ENCODE peak calls at places on chromosomes 3 and 15, in nine cellular contexts. One of them, this sample, is unnamed.

GRCh38 chr15:91894606-91895005 is 41.1 kb downstream of the SLCO3A1 start:
- DNase-seq in neural crest cell: no peak
- DNase-seq in fibroblast of villous mesenchyme: no peak
- DNase-seq in RWPE2: no peak
- DNase-seq in cardiac fibroblast: no peak
- DNase-seq in activated CD8-positive, alpha-beta T cell treated with anti-CD3 and anti-CD28 coated beads for 36 hours: no peak
- DNase-seq in lower leg skin: no peak
- DNase-seq in HFFc6: no peak
- DNase-seq in uterus: no peak
- DNase-seq in this sample: no peak

GRCh38 chr15:52653451-52653964 is 25.7 kb downstream of the ATOSA start:
- DNase-seq in neural crest cell: no peak
- DNase-seq in uterus: no peak
- DNase-seq in RWPE2: no peak
- DNase-seq in activated CD8-positive, alpha-beta T cell treated with anti-CD3 and anti-CD28 coated beads for 36 hours: no peak
- DNase-seq in lower leg skin: no peak
- DNase-seq in fibroblast of villous mesenchyme: peak
- DNase-seq in cardiac fibroblast: peak
- DNase-seq in HFFc6: peak
- DNase-seq in this sample: no peak

GRCh38 chr15:99967841-99968371 is 234.7 kb upstream of the LYSMD4 start:
- DNase-seq in activated CD8-positive, alpha-beta T cell treated with anti-CD3 and anti-CD28 coated beads for 36 hours: no peak
- DNase-seq in cardiac fibroblast: peak
- DNase-seq in RWPE2: peak
- DNase-seq in uterus: no peak
- DNase-seq in lower leg skin: peak
- DNase-seq in HFFc6: no peak
- DNase-seq in neural crest cell: no peak
- DNase-seq in fibroblast of villous mesenchyme: no peak
- DNase-seq in this sample: peak

GRCh38 chr3:135920275-135920674 is 45.3 kb upstream of the PPP2R3A start:
- DNase-seq in RWPE2: no peak
- DNase-seq in fibroblast of villous mesenchyme: no peak
- DNase-seq in uterus: no peak
- DNase-seq in activated CD8-positive, alpha-beta T cell treated with anti-CD3 and anti-CD28 coated beads for 36 hours: no peak
- DNase-seq in cardiac fibroblast: no peak
- DNase-seq in lower leg skin: no peak
- DNase-seq in neural crest cell: no peak
- DNase-seq in HFFc6: no peak
- DNase-seq in this sample: no peak

GRCh38 chr15:39957481-39957880 is 23.6 kb downstream of the EIF2AK4 start:
- DNase-seq in uterus: no peak
- DNase-seq in RWPE2: no peak
- DNase-seq in activated CD8-positive, alpha-beta T cell treated with anti-CD3 and anti-CD28 coated beads for 36 hours: no peak
- DNase-seq in cardiac fibroblast: no peak
- DNase-seq in lower leg skin: no peak
- DNase-seq in HFFc6: no peak
- DNase-seq in fibroblast of villous mesenchyme: peak
- DNase-seq in neural crest cell: no peak
- DNase-seq in this sample: no peak

GRCh38 chr3:193391902-193392301 is 13.3 kb upstream of the ATP13A5 start:
- DNase-seq in HFFc6: no peak
- DNase-seq in RWPE2: no peak
- DNase-seq in uterus: no peak
- DNase-seq in lower leg skin: no peak
- DNase-seq in neural crest cell: no peak
- DNase-seq in activated CD8-positive, alpha-beta T cell treated with anti-CD3 and anti-CD28 coated beads for 36 hours: no peak
- DNase-seq in cardiac fibroblast: no peak
- DNase-seq in fibroblast of villous mesenchyme: no peak
- DNase-seq in this sample: no peak

GRCh38 chr3:68173230-68173629 is 518.8 kb upstream of the SUCLG2 start:
- DNase-seq in cardiac fibroblast: no peak
- DNase-seq in neural crest cell: no peak
- DNase-seq in lower leg skin: no peak
- DNase-seq in RWPE2: no peak
- DNase-seq in HFFc6: no peak
- DNase-seq in fibroblast of villous mesenchyme: no peak
- DNase-seq in uterus: no peak
- DNase-seq in activated CD8-positive, alpha-beta T cell treated with anti-CD3 and anti-CD28 coated beads for 36 hours: no peak
- DNase-seq in this sample: no peak

GRCh38 chr3:50623840-50624474 is 7.0 kb downstream of the MAPKAPK3 start:
- DNase-seq in fibroblast of villous mesenchyme: no peak
- DNase-seq in uterus: no peak
- DNase-seq in HFFc6: no peak
- DNase-seq in RWPE2: no peak
- DNase-seq in cardiac fibroblast: peak
- DNase-seq in lower leg skin: no peak
- DNase-seq in neural crest cell: no peak
- DNase-seq in activated CD8-positive, alpha-beta T cell treated with anti-CD3 and anti-CD28 coated beads for 36 hours: peak
- DNase-seq in this sample: no peak

GRCh38 chr3:155236473-155236872 is 57.0 kb downstream of the STRIT1 start:
- DNase-seq in cardiac fibroblast: no peak
- DNase-seq in activated CD8-positive, alpha-beta T cell treated with anti-CD3 and anti-CD28 coated beads for 36 hours: no peak
- DNase-seq in uterus: no peak
- DNase-seq in lower leg skin: no peak
- DNase-seq in fibroblast of villous mesenchyme: no peak
- DNase-seq in HFFc6: no peak
- DNase-seq in RWPE2: no peak
- DNase-seq in neural crest cell: no peak
- DNase-seq in this sample: no peak

GRCh38 chr3:178246004-178246403 is 290.2 kb upstream of the KCNMB2 start:
- DNase-seq in fibroblast of villous mesenchyme: no peak
- DNase-seq in activated CD8-positive, alpha-beta T cell treated with anti-CD3 and anti-CD28 coated beads for 36 hours: no peak
- DNase-seq in uterus: no peak
- DNase-seq in cardiac fibroblast: no peak
- DNase-seq in RWPE2: no peak
- DNase-seq in lower leg skin: no peak
- DNase-seq in neural crest cell: no peak
- DNase-seq in HFFc6: no peak
- DNase-seq in this sample: no peak

GRCh38 chr3:115321396-115321795 is 174.3 kb upstream of the ZBTB20 start:
- DNase-seq in lower leg skin: no peak
- DNase-seq in neural crest cell: no peak
- DNase-seq in HFFc6: peak
- DNase-seq in RWPE2: no peak
- DNase-seq in cardiac fibroblast: peak
- DNase-seq in uterus: no peak
- DNase-seq in activated CD8-positive, alpha-beta T cell treated with anti-CD3 and anti-CD28 coated beads for 36 hours: no peak
- DNase-seq in fibroblast of villous mesenchyme: peak
- DNase-seq in this sample: no peak

GRCh38 chr3:88003115-88003755 is 55.6 kb downstream of the CGGBP1 start:
- DNase-seq in fibroblast of villous mesenchyme: peak
- DNase-seq in neural crest cell: peak
- DNase-seq in lower leg skin: no peak
- DNase-seq in uterus: no peak
- DNase-seq in activated CD8-positive, alpha-beta T cell treated with anti-CD3 and anti-CD28 coated beads for 36 hours: no peak
- DNase-seq in HFFc6: peak
- DNase-seq in cardiac fibroblast: peak
- DNase-seq in RWPE2: no peak
- DNase-seq in this sample: no peak

GRCh38 chr15:33313491-33313890 is 2.7 kb downstream of the RYR3 start:
- DNase-seq in cardiac fibroblast: no peak
- DNase-seq in fibroblast of villous mesenchyme: no peak
- DNase-seq in neural crest cell: no peak
- DNase-seq in lower leg skin: no peak
- DNase-seq in uterus: no peak
- DNase-seq in HFFc6: no peak
- DNase-seq in activated CD8-positive, alpha-beta T cell treated with anti-CD3 and anti-CD28 coated beads for 36 hours: no peak
- DNase-seq in RWPE2: no peak
- DNase-seq in this sample: no peak

DNA sequence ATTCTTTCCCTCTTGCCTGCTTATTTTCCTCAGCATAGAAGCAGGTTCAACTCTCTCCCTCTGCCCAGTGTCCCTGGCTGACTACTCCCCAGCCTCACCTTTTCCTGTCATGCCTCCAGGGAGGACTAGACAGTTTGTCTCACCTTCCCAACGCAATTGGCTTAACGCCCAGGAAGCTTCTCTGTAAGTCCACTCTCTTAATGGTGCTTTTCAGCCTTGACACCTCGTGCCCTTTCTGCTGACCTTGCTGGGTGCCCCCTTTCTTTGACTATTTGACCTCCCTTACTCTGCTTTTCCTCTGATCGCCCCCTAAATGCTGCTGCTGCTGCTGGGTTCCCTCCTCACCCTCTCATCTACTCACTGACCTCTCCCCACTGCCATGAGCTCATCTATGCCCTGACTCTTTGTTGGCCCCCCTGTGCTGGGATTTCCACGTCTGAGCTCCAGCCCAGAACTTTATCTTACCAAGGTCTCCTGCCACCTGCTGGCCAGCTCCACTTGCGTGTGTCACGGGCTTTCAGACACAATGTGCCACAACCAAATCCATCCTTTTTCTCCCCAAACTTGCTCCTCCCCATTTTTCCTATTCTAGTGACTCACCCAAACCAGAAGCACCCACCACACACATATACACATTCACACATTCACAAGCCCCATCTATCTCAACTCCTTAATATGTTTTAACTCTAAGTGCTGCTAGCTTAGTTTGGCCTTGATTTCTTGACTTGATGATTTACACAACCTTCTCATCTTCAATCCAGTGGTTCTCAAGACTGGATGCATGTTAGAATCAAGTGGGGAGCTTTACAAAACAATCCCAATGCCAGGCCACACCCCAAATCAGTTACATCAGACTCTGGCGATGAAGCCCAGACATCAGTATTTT is 16.6 kb downstream of the EPB42 start:
- DNase-seq in HFFc6: peak
- DNase-seq in lower leg skin: peak
- DNase-seq in cardiac fibroblast: peak
- DNase-seq in RWPE2: no peak
- DNase-seq in fibroblast of villous mesenchyme: peak
- DNase-seq in activated CD8-positive, alpha-beta T cell treated with anti-CD3 and anti-CD28 coated beads for 36 hours: peak
- DNase-seq in uterus: no peak
- DNase-seq in neural crest cell: peak
- DNase-seq in this sample: peak
- TF ChIP-seq CTCF in HFFc6: peak
- TF ChIP-seq CTCF in lower leg skin: no peak
- TF ChIP-seq CTCF in cardiac fibroblast: peak
- TF ChIP-seq CTCF in RWPE2: peak
- TF ChIP-seq CTCF in fibroblast of villous mesenchyme: peak
- TF ChIP-seq CTCF in activated CD8-positive, alpha-beta T cell treated with anti-CD3 and anti-CD28 coated beads for 36 hours: peak
- TF ChIP-seq CTCF in uterus: peak
- TF ChIP-seq CTCF in neural crest cell: peak
- TF ChIP-seq CTCF in this sample: peak

DNA sequence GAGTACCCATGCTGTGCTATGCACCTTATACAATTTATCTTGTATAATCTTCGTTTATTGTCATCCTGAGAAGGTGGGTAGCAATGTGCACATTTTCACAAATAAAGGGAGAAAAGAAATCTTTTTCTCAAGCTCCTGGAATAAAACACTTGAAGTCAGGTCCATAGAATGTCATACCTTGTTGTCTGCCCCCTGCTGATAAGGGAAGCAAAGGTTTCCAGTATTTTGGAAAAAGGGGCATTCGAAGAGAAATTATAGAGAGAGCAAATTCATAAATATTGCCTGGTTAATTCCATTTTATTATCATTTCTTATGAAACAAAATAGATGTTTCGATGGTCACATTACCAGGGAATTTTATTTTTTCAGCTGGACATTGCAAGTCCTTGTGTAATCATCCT is 277.8 kb downstream of the RAP2B start:
- DNase-seq in cardiac fibroblast: no peak
- DNase-seq in lower leg skin: no peak
- DNase-seq in neural crest cell: no peak
- DNase-seq in RWPE2: no peak
- DNase-seq in activated CD8-positive, alpha-beta T cell treated with anti-CD3 and anti-CD28 coated beads for 36 hours: no peak
- DNase-seq in uterus: no peak
- DNase-seq in fibroblast of villous mesenchyme: peak
- DNase-seq in HFFc6: no peak
- DNase-seq in this sample: no peak
- TF ChIP-seq CTCF in cardiac fibroblast: no peak
- TF ChIP-seq CTCF in lower leg skin: no peak
- TF ChIP-seq CTCF in neural crest cell: no peak
- TF ChIP-seq CTCF in RWPE2: peak
- TF ChIP-seq CTCF in activated CD8-positive, alpha-beta T cell treated with anti-CD3 and anti-CD28 coated beads for 36 hours: no peak
- TF ChIP-seq CTCF in uterus: no peak
- TF ChIP-seq CTCF in fibroblast of villous mesenchyme: peak
- TF ChIP-seq CTCF in HFFc6: peak
- TF ChIP-seq CTCF in this sample: peak

GRCh38 chr3:98786364-98786930 is 23.3 kb downstream of the ST3GAL6 start:
- DNase-seq in activated CD8-positive, alpha-beta T cell treated with anti-CD3 and anti-CD28 coated beads for 36 hours: no peak
- DNase-seq in neural crest cell: no peak
- DNase-seq in fibroblast of villous mesenchyme: peak
- DNase-seq in HFFc6: no peak
- DNase-seq in RWPE2: no peak
- DNase-seq in lower leg skin: no peak
- DNase-seq in cardiac fibroblast: peak
- DNase-seq in uterus: no peak
- DNase-seq in this sample: no peak

GRCh38 chr3:98782826-98783500 is 19.8 kb downstream of the ST3GAL6 start:
- DNase-seq in HFFc6: no peak
- DNase-seq in uterus: no peak
- DNase-seq in RWPE2: no peak
- DNase-seq in neural crest cell: no peak
- DNase-seq in activated CD8-positive, alpha-beta T cell treated with anti-CD3 and anti-CD28 coated beads for 36 hours: no peak
- DNase-seq in fibroblast of villous mesenchyme: no peak
- DNase-seq in lower leg skin: no peak
- DNase-seq in cardiac fibroblast: no peak
- DNase-seq in this sample: no peak

GRCh38 chr3:98784666-98785600 is 21.8 kb downstream of the ST3GAL6 start:
- DNase-seq in HFFc6: peak
- DNase-seq in lower leg skin: no peak
- DNase-seq in cardiac fibroblast: peak
- DNase-seq in fibroblast of villous mesenchyme: peak
- DNase-seq in uterus: no peak
- DNase-seq in activated CD8-positive, alpha-beta T cell treated with anti-CD3 and anti-CD28 coated beads for 36 hours: no peak
- DNase-seq in neural crest cell: no peak
- DNase-seq in RWPE2: no peak
- DNase-seq in this sample: no peak

GRCh38 chr3:98787181-98787580 is 24.0 kb downstream of the ST3GAL6 start:
- DNase-seq in activated CD8-positive, alpha-beta T cell treated with anti-CD3 and anti-CD28 coated beads for 36 hours: no peak
- DNase-seq in neural crest cell: no peak
- DNase-seq in cardiac fibroblast: no peak
- DNase-seq in HFFc6: no peak
- DNase-seq in RWPE2: no peak
- DNase-seq in lower leg skin: no peak
- DNase-seq in fibroblast of villous mesenchyme: peak
- DNase-seq in uterus: no peak
- DNase-seq in this sample: no peak

GRCh38 chr3:98784042-98784441 is 20.9 kb downstream of the ST3GAL6 start:
- DNase-seq in fibroblast of villous mesenchyme: no peak
- DNase-seq in cardiac fibroblast: peak
- DNase-seq in RWPE2: no peak
- DNase-seq in HFFc6: no peak
- DNase-seq in lower leg skin: no peak
- DNase-seq in uterus: no peak
- DNase-seq in activated CD8-positive, alpha-beta T cell treated with anti-CD3 and anti-CD28 coated beads for 36 hours: no peak
- DNase-seq in neural crest cell: no peak
- DNase-seq in this sample: no peak
- TF ChIP-seq CTCF in fibroblast of villous mesenchyme: no peak
- TF ChIP-seq CTCF in cardiac fibroblast: no peak
- TF ChIP-seq CTCF in RWPE2: no peak
- TF ChIP-seq CTCF in HFFc6: no peak
- TF ChIP-seq CTCF in lower leg skin: no peak
- TF ChIP-seq CTCF in uterus: no peak
- TF ChIP-seq CTCF in activated CD8-positive, alpha-beta T cell treated with anti-CD3 and anti-CD28 coated beads for 36 hours: no peak
- TF ChIP-seq CTCF in neural crest cell: no peak
- TF ChIP-seq CTCF in this sample: no peak

DNA sequence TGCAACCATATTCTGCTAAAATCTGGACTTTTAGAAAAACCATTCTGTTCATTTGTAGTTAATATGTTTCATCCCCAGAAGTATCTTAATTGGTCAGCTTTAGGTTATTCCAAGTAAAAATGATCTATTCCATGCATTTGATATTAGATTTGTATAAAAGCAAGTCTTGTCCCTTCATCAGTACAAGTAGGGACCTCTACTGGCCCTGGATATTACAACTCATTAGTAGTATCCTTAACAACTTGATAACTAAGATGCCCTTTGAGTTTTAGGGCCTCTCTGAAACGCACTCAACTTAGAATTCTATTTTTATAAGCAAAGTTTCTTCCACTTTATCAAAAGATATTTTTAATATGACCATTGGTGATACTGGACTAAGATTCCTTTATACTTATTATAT is 25.3 kb upstream of the SELENOT start:
- DNase-seq in neural crest cell: no peak
- DNase-seq in activated CD8-positive, alpha-beta T cell treated with anti-CD3 and anti-CD28 coated beads for 36 hours: no peak
- DNase-seq in lower leg skin: no peak
- DNase-seq in cardiac fibroblast: peak
- DNase-seq in RWPE2: no peak
- DNase-seq in uterus: no peak
- DNase-seq in fibroblast of villous mesenchyme: no peak
- DNase-seq in HFFc6: no peak
- DNase-seq in this sample: no peak
- TF ChIP-seq CTCF in neural crest cell: no peak
- TF ChIP-seq CTCF in activated CD8-positive, alpha-beta T cell treated with anti-CD3 and anti-CD28 coated beads for 36 hours: no peak
- TF ChIP-seq CTCF in lower leg skin: no peak
- TF ChIP-seq CTCF in cardiac fibroblast: no peak
- TF ChIP-seq CTCF in RWPE2: peak
- TF ChIP-seq CTCF in uterus: no peak
- TF ChIP-seq CTCF in fibroblast of villous mesenchyme: peak
- TF ChIP-seq CTCF in HFFc6: peak
- TF ChIP-seq CTCF in this sample: peak